ENCODE peak calls at places on chromosomes 7 and 10, in seven cellular contexts. One of them, this sample, is unnamed. For H3K4me1 and H3K36me3, the result is how much of the 10 kb centered on the place peaks cover.

GRCh38 chr10:13661261-13661660 is 74.5 kb downstream of the PRPF18 start:
- DNase-seq in HCT116: no peak
- DNase-seq in cardiac muscle cell: no peak
- DNase-seq in aorta: no peak
- DNase-seq in gastrocnemius medialis: no peak
- DNase-seq in thoracic aorta: no peak
- DNase-seq in ascending aorta: no peak
- DNase-seq in this sample: no peak

GRCh38 chr10:112115781-112116385 is 67.7 kb downstream of the GPAM start:
- DNase-seq in thoracic aorta: no peak
- DNase-seq in cardiac muscle cell: peak
- DNase-seq in aorta: no peak
- DNase-seq in ascending aorta: no peak
- DNase-seq in HCT116: peak
- DNase-seq in gastrocnemius medialis: peak
- DNase-seq in this sample: peak

GRCh38 chr10:69807122-69807521 is 5.4 kb downstream of the COL13A1 start:
- DNase-seq in gastrocnemius medialis: no peak
- DNase-seq in aorta: no peak
- DNase-seq in cardiac muscle cell: peak
- DNase-seq in ascending aorta: no peak
- DNase-seq in thoracic aorta: no peak
- DNase-seq in HCT116: peak
- DNase-seq in this sample: no peak

GRCh38 chr10:24678757-24679156 is 44.9 kb downstream of the ARHGAP21 start:
- DNase-seq in aorta: no peak
- DNase-seq in thoracic aorta: no peak
- DNase-seq in cardiac muscle cell: no peak
- DNase-seq in HCT116: no peak
- DNase-seq in gastrocnemius medialis: no peak
- DNase-seq in ascending aorta: no peak
- DNase-seq in this sample: no peak

GRCh38 chr7:22329816-22330524 is 27.0 kb downstream of the RAPGEF5 start:
- DNase-seq in gastrocnemius medialis: no peak
- DNase-seq in ascending aorta: no peak
- DNase-seq in thoracic aorta: no peak
- DNase-seq in cardiac muscle cell: no peak
- DNase-seq in HCT116: no peak
- DNase-seq in aorta: no peak
- DNase-seq in this sample: no peak

GRCh38 chr10:78165617-78166016 is 132.0 kb downstream of the RPS24 start:
- DNase-seq in cardiac muscle cell: no peak
- DNase-seq in aorta: no peak
- DNase-seq in ascending aorta: no peak
- DNase-seq in thoracic aorta: no peak
- DNase-seq in HCT116: peak
- DNase-seq in gastrocnemius medialis: no peak
- DNase-seq in this sample: peak

GRCh38 chr10:55820071-55820470 is 541.0 kb downstream of the ZWINT start:
- DNase-seq in cardiac muscle cell: no peak
- DNase-seq in HCT116: no peak
- DNase-seq in thoracic aorta: no peak
- DNase-seq in ascending aorta: no peak
- DNase-seq in gastrocnemius medialis: no peak
- DNase-seq in aorta: no peak
- DNase-seq in this sample: peak

GRCh38 chr10:69839696-69840345 is 38.1 kb downstream of the COL13A1 start:
- DNase-seq in HCT116: no peak
- DNase-seq in ascending aorta: no peak
- DNase-seq in gastrocnemius medialis: no peak
- DNase-seq in cardiac muscle cell: peak
- DNase-seq in aorta: no peak
- DNase-seq in thoracic aorta: no peak
- DNase-seq in this sample: no peak

GRCh38 chr7:135160858-135161653 is 9.5 kb downstream of the CYREN start:
- DNase-seq in aorta: no peak
- DNase-seq in cardiac muscle cell: peak
- DNase-seq in ascending aorta: no peak
- DNase-seq in gastrocnemius medialis: peak
- DNase-seq in HCT116: no peak
- DNase-seq in thoracic aorta: no peak
- DNase-seq in this sample: no peak

GRCh38 chr10:76080406-76080805 is 649.0 kb downstream of the LRMDA start:
- DNase-seq in HCT116: no peak
- DNase-seq in gastrocnemius medialis: no peak
- DNase-seq in aorta: no peak
- DNase-seq in thoracic aorta: no peak
- DNase-seq in ascending aorta: no peak
- DNase-seq in cardiac muscle cell: peak
- DNase-seq in this sample: no peak

GRCh38 chr7:157426463-157427301 is 89.9 kb downstream of the DNAJB6 start:
- DNase-seq in cardiac muscle cell: no peak
- DNase-seq in thoracic aorta: no peak
- DNase-seq in ascending aorta: no peak
- DNase-seq in HCT116: no peak
- DNase-seq in gastrocnemius medialis: no peak
- DNase-seq in aorta: peak
- DNase-seq in this sample: no peak

GRCh38 chr7:87147500-87147899 is 4.8 kb upstream of the DMTF1 start:
- DNase-seq in aorta: no peak
- DNase-seq in HCT116: no peak
- DNase-seq in cardiac muscle cell: no peak
- DNase-seq in thoracic aorta: no peak
- DNase-seq in ascending aorta: no peak
- DNase-seq in gastrocnemius medialis: no peak
- DNase-seq in this sample: no peak

GRCh38 chr10:608331-609265 is 80.9 kb downstream of the DIP2C start:
- DNase-seq in aorta: no peak
- DNase-seq in HCT116: no peak
- DNase-seq in cardiac muscle cell: peak
- DNase-seq in gastrocnemius medialis: no peak
- DNase-seq in thoracic aorta: no peak
- DNase-seq in ascending aorta: no peak
- DNase-seq in this sample: no peak

GRCh38 chr10:77637986-77638765 is 568 bp upstream of the KCNMA1 start:
- DNase-seq in cardiac muscle cell: peak
- DNase-seq in ascending aorta: peak
- DNase-seq in aorta: peak
- DNase-seq in gastrocnemius medialis: peak
- DNase-seq in HCT116: no peak
- DNase-seq in thoracic aorta: no peak
- DNase-seq in this sample: no peak

GRCh38 chr10:53403688-53404087 is 631.1 kb upstream of the MBL2 start:
- DNase-seq in gastrocnemius medialis: peak
- DNase-seq in cardiac muscle cell: peak
- DNase-seq in ascending aorta: no peak
- DNase-seq in aorta: no peak
- DNase-seq in HCT116: no peak
- DNase-seq in thoracic aorta: no peak
- DNase-seq in this sample: no peak

GRCh38 chr10:154348-154747 is 19.1 kb downstream of the ZMYND11 start:
- DNase-seq in cardiac muscle cell: peak
- DNase-seq in HCT116: no peak
- DNase-seq in thoracic aorta: no peak
- DNase-seq in gastrocnemius medialis: no peak
- DNase-seq in ascending aorta: no peak
- DNase-seq in aorta: no peak
- DNase-seq in this sample: no peak

GRCh38 chr7:78542551-78542950 is 744.0 kb downstream of the PHTF2 start:
- DNase-seq in gastrocnemius medialis: no peak
- DNase-seq in cardiac muscle cell: no peak
- DNase-seq in thoracic aorta: no peak
- DNase-seq in aorta: no peak
- DNase-seq in HCT116: no peak
- DNase-seq in ascending aorta: no peak
- DNase-seq in this sample: no peak

GRCh38 chr10:128286413-128287097 is 160.3 kb upstream of the MKI67 start:
- DNase-seq in HCT116: no peak
- DNase-seq in aorta: no peak
- DNase-seq in cardiac muscle cell: no peak
- DNase-seq in gastrocnemius medialis: no peak
- DNase-seq in thoracic aorta: no peak
- DNase-seq in ascending aorta: no peak
- DNase-seq in this sample: no peak

GRCh38 chr10:101495324-101495925 is 92.6 kb downstream of the POLL start:
- DNase-seq in ascending aorta: no peak
- DNase-seq in HCT116: peak
- DNase-seq in gastrocnemius medialis: no peak
- DNase-seq in aorta: no peak
- DNase-seq in thoracic aorta: no peak
- DNase-seq in cardiac muscle cell: peak
- DNase-seq in this sample: no peak

DNA sequence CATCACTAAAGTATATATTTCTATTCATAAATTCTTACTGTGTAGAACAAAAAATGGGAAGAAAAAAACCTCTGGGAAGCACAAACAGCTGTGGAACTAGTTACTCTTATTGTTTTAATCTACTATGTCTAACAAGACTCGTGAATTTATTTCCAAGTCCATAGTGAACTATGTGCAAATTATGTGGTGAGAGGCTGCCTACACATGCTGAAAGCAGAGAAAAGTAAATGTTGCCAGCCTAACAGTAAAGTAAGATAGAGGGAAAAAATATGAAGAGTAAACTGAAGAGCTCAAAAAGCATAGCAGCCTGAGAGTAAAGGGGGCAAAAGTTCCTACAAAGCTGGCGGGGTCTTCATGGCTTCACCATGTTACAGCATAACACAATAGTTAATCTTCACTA is 3.0 kb downstream of the GDI2 start:
- DNase-seq in thoracic aorta: no peak
- DNase-seq in ascending aorta: no peak
- DNase-seq in cardiac muscle cell: no peak
- DNase-seq in gastrocnemius medialis: no peak
- DNase-seq in HCT116: no peak
- DNase-seq in aorta: no peak
- DNase-seq in this sample: no peak
- H3K4me3 ChIP-seq in thoracic aorta: peak
- H3K4me3 ChIP-seq in ascending aorta: no peak
- H3K4me3 ChIP-seq in cardiac muscle cell: peak
- H3K4me3 ChIP-seq in gastrocnemius medialis: no peak
- H3K4me3 ChIP-seq in HCT116: no peak
- H3K4me3 ChIP-seq in aorta: no peak
- H3K4me3 ChIP-seq in this sample: no peak

GRCh38 chr7:106616692-106617052 is 44.3 kb downstream of the CCDC71L start:
- DNase-seq in HCT116: no peak
- DNase-seq in aorta: no peak
- DNase-seq in gastrocnemius medialis: no peak
- DNase-seq in cardiac muscle cell: no peak
- DNase-seq in thoracic aorta: no peak
- DNase-seq in ascending aorta: no peak
- DNase-seq in this sample: no peak
- H3K4me1 ChIP-seq in HCT116: under half
- H3K4me1 ChIP-seq in aorta: under half
- H3K4me1 ChIP-seq in gastrocnemius medialis: under half
- H3K4me1 ChIP-seq in cardiac muscle cell: under half
- H3K4me1 ChIP-seq in thoracic aorta: under half
- H3K4me1 ChIP-seq in ascending aorta: under half
- H3K4me1 ChIP-seq in this sample: under half

DNA sequence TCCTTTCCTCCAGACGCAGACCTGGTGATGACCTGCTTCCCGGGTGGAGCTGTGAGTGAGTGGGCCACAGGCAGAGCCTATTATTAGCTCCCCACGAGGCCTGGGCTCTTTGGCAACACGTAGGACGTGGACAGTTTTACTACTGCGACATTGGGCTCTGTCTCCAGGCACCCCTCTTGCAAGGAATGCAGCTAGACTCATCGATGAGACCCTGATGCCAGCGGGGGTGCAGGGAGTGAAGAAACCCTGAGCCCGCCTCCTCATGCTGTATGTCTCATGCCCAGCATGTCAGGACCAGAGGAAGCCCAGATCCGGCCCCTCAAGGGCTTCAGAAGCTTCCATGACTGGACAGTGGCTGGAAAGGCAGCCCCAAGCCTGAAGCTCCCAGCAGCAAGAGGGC is 161.9 kb downstream of the TCERG1L start:
- DNase-seq in ascending aorta: no peak
- DNase-seq in thoracic aorta: no peak
- DNase-seq in aorta: peak
- DNase-seq in cardiac muscle cell: no peak
- DNase-seq in gastrocnemius medialis: no peak
- DNase-seq in HCT116: no peak
- DNase-seq in this sample: no peak
- H3K36me3 ChIP-seq in ascending aorta: under half
- H3K36me3 ChIP-seq in thoracic aorta: under half
- H3K36me3 ChIP-seq in aorta: under half
- H3K36me3 ChIP-seq in cardiac muscle cell: under half
- H3K36me3 ChIP-seq in gastrocnemius medialis: under half
- H3K36me3 ChIP-seq in HCT116: under half
- H3K36me3 ChIP-seq in this sample: under half

GRCh38 chr10:86957471-86958108 is at the start of gene MMRN2:
- DNase-seq in HCT116: no peak
- DNase-seq in cardiac muscle cell: peak
- DNase-seq in ascending aorta: peak
- DNase-seq in gastrocnemius medialis: no peak
- DNase-seq in thoracic aorta: no peak
- DNase-seq in aorta: peak
- DNase-seq in this sample: no peak

GRCh38 chr10:86958831-86959736 is 685 bp downstream of the SNCG start:
- DNase-seq in ascending aorta: peak
- DNase-seq in HCT116: peak
- DNase-seq in cardiac muscle cell: peak
- DNase-seq in aorta: peak
- DNase-seq in gastrocnemius medialis: no peak
- DNase-seq in thoracic aorta: no peak
- DNase-seq in this sample: no peak

GRCh38 chr10:86959737-86960002 is 1.3 kb downstream of the SNCG start:
- DNase-seq in ascending aorta: no peak
- DNase-seq in gastrocnemius medialis: no peak
- DNase-seq in cardiac muscle cell: no peak
- DNase-seq in HCT116: no peak
- DNase-seq in thoracic aorta: no peak
- DNase-seq in aorta: no peak
- DNase-seq in this sample: no peak

GRCh38 chr10:86956841-86957448 is 470 bp downstream of the MMRN2 start:
- DNase-seq in cardiac muscle cell: no peak
- DNase-seq in HCT116: no peak
- DNase-seq in ascending aorta: no peak
- DNase-seq in thoracic aorta: peak
- DNase-seq in aorta: peak
- DNase-seq in gastrocnemius medialis: no peak
- DNase-seq in this sample: no peak

DNA sequence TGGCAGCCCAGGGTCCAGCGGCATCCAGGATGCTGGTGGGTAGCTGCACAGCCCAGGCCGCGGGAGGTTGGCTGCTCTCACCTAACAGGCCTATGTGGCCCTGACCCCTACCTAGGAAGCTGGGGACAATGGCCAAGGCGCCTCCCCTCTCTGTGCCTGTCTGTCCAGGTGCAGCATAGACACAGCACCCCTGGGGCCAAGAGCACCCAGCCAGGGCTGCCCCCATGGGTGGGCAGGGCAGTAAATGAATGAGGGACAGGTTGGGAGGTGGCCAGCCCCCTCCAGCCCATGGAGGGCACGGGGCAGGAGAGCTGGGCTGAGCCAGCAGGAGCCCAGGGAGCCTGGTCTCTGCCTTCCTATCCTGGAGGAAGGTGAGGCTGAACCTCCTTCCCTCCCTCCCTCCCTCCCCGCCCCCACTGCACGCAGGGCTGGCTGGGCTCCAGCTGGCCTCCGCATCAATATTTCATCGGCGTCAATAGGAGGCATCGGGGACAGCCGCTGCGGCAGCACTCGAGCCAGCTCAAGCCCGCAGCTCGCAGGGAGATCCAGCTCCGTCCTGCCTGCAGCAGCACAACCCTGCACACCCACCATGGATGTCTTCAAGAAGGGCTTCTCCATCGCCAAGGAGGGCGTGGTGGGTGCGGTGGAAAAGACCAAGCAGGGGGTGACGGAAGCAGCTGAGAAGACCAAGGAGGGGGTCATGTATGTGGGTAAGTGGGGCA is at the start of gene SNCG:
- DNase-seq in aorta: peak
- DNase-seq in ascending aorta: peak
- DNase-seq in gastrocnemius medialis: no peak
- DNase-seq in thoracic aorta: no peak
- DNase-seq in cardiac muscle cell: peak
- DNase-seq in HCT116: no peak
- DNase-seq in this sample: no peak
- H3K4me3 ChIP-seq in aorta: no peak
- H3K4me3 ChIP-seq in ascending aorta: peak
- H3K4me3 ChIP-seq in gastrocnemius medialis: peak
- H3K4me3 ChIP-seq in thoracic aorta: peak
- H3K4me3 ChIP-seq in cardiac muscle cell: no peak
- H3K4me3 ChIP-seq in HCT116: peak
- H3K4me3 ChIP-seq in this sample: no peak

This sample was measured in iPS DF 6.9.